ENCODE peak calls at places on chromosomes 2 and 18, in six cellular contexts. R is mesenchymal stem cell, N is OCI-LY7, I is SJCRH30, E is spleen, K is bronchial epithelial cell. Z is an unnamed sample.

GRCh38 chr2:191612496-191612895 is 65.4 kb upstream of the NABP1 start:
- DNase-seq in R (peak), E (no peak), I (no peak), N (no peak), K (peak), Z (no peak)

GRCh38 chr18:79380816-79381806 is 14.6 kb upstream of the NFATC1 start:
- DNase-seq in N (peak), K (peak), R (peak), I (peak), E (peak), Z (no peak)

GRCh38 chr2:153871231-153872221 is at the start of gene GALNT13:
- DNase-seq in E (peak), N (no peak), K (peak), I (peak), R (peak), Z (peak)

GRCh38 chr2:200353125-200353524 is 46.6 kb downstream of the SPATS2L start:
- DNase-seq in R (no peak), I (no peak), N (no peak), E (no peak), K (no peak), Z (no peak)

GRCh38 chr18:49630246-49630699 is 68.4 kb downstream of the LIPG start:
- DNase-seq in K (peak), I (no peak), R (peak), N (no peak), E (no peak), Z (no peak)

GRCh38 chr2:121120991-121121390 is 164.0 kb downstream of the TFCP2L1 start:
- DNase-seq in N (no peak), R (no peak), K (no peak), E (no peak), I (no peak), Z (no peak)

GRCh38 chr18:48808476-48808875 is 142.3 kb downstream of the SMAD7 start:
- DNase-seq in K (no peak), N (no peak), E (no peak), I (no peak), R (no peak), Z (no peak)

GRCh38 chr18:25341861-25342260 is 10.1 kb downstream of the ZNF521 start:
- DNase-seq in E (no peak), R (no peak), I (no peak), K (no peak), N (no peak), Z (no peak)

GRCh38 chr18:75358928-75359327 is 68.6 kb downstream of the SMIM21 start:
- DNase-seq in E (no peak), K (no peak), R (no peak), I (no peak), N (no peak), Z (no peak)

GRCh38 chr2:217931846-217932560 is 70.8 kb downstream of the TNS1 start:
- DNase-seq in R (no peak), N (no peak), I (no peak), E (no peak), K (no peak), Z (no peak)

GRCh38 chr2:174012347-174013309 is 47.5 kb upstream of the SP3 start:
- DNase-seq in R (peak), E (peak), N (no peak), I (no peak), K (no peak), Z (no peak)

GRCh38 chr18:12307871-12308385 is at the start of gene TUBB6:
- DNase-seq in N (no peak), E (peak), I (peak), R (peak), K (peak), Z (no peak)

GRCh38 chr2:157572725-157573124 is 55.9 kb downstream of the ACVR1C start:
- DNase-seq in N (peak), R (no peak), K (peak), E (no peak), I (peak), Z (no peak)

GRCh38 chr2:239509388-239510143 is 108.7 kb upstream of the HDAC4 start:
- DNase-seq in R (no peak), E (no peak), I (no peak), K (no peak), N (no peak), Z (no peak)

GRCh38 chr2:4725618-4726017 is 966.6 kb upstream of the SOX11 start:
- DNase-seq in E (no peak), R (no peak), N (no peak), K (no peak), I (no peak), Z (no peak)
- H3K4me3 ChIP-seq in E (no peak), R (no peak), N (no peak), K (no peak), I (no peak), Z (no peak)

GRCh38 chr2:144249035-144249637 is 270.8 kb downstream of the ZEB2 start:
- DNase-seq in I (no peak), E (no peak), R (no peak), K (no peak), N (no peak), Z (no peak)
- H3K4me3 ChIP-seq in I (no peak), E (no peak), R (no peak), K (no peak), N (no peak), Z (no peak)

GRCh38 chr2:30229596-30229995 is 1.7 kb upstream of the LBH start:
- DNase-seq in N (no peak), K (no peak), R (no peak), E (no peak), I (no peak), Z (no peak)

GRCh38 chr2:30231726-30232026 is 342 bp downstream of the LBH start:
- DNase-seq in I (no peak), N (no peak), R (no peak), E (no peak), K (no peak), Z (no peak)

GRCh38 chr2:30232027-30232800 is 880 bp downstream of the LBH start:
- DNase-seq in N (peak), E (peak), I (peak), K (no peak), R (peak), Z (no peak)

GRCh38 chr2:30230855-30231725 is at the start of gene LBH:
- DNase-seq in R (peak), I (peak), N (peak), E (peak), K (peak), Z (no peak)

DNA sequence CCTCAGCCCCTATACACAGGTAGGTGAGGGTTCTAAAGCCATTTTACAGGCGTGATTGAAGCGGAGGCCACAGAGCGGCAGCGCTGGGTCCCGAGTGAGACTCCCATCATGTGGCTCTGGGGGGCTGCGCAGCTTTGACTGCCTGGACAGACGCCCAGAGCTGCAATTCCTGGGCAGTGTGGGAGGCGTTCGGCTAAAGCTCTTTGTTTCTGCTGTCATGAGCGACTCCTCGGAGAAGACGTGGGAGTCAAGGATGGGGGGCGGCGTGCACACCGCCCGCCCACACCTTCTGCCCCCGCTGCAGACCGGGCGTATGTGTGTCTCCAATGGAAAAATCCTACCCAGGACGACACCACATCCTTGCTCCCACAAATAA is 867 bp upstream of the LBH start:
- DNase-seq in E (peak), I (peak), K (no peak), R (peak), N (peak), Z (no peak)
- H3K4me3 ChIP-seq in E (peak), I (peak), K (no peak), R (peak), N (peak), Z (peak)

GRCh38 chr2:159043710-159044109 is 75.3 kb downstream of the TANC1 start:
- DNase-seq in I (no peak), R (no peak), N (no peak), K (no peak), E (no peak), Z (no peak)

GRCh38 chr2:159042115-159042850 is 73.8 kb downstream of the TANC1 start:
- DNase-seq in I (no peak), E (no peak), N (no peak), R (no peak), K (peak), Z (no peak)

GRCh38 chr2:159044804-159045286 is 76.4 kb downstream of the TANC1 start:
- DNase-seq in K (peak), E (no peak), N (no peak), I (no peak), R (no peak), Z (no peak)

GRCh38 chr2:159046966-159047365 is 78.5 kb downstream of the TANC1 start:
- DNase-seq in R (peak), I (no peak), E (no peak), N (no peak), K (peak), Z (no peak)

GRCh38 chr2:159045545-159046454 is 77.4 kb downstream of the TANC1 start:
- DNase-seq in E (no peak), N (no peak), R (no peak), I (no peak), K (peak), Z (no peak)
- H3K4me3 ChIP-seq in E (no peak), N (no peak), R (no peak), I (no peak), K (no peak), Z (no peak)

GRCh38 chr2:31018280-31018679 is 120.0 kb downstream of the GALNT14 start:
- DNase-seq in E (no peak), R (no peak), N (no peak), I (no peak), K (no peak), Z (no peak)
- H3K4me3 ChIP-seq in E (no peak), R (no peak), N (no peak), I (no peak), K (no peak), Z (no peak)

DNA sequence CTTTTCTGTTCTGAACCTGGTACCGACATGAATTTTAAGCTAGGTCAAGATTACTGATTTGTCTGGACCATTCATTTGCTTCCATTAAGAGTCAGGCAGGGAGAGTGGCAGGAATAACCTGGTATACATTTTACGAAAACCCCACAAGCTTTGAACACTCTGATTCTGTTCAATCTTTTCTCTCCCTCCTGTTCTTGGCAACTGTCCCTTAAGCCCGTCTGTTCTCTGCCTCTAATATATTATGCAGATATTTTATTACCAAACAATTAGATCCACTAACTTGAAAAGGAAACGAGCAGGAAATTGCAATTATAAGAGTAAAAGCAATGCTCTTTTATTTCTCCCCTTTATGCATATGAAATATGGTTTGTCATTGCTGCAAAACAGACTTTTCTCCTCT is 149.0 kb upstream of the CELF4 start:
- DNase-seq in I (no peak), R (no peak), N (no peak), E (no peak), K (no peak), Z (no peak)
- H3K4me3 ChIP-seq in I (no peak), R (no peak), N (no peak), E (no peak), K (no peak), Z (no peak)

GRCh38 chr2:127080226-127080940 is 26.6 kb downstream of the BIN1 start:
- DNase-seq in I (no peak), K (no peak), N (no peak), R (no peak), E (peak), Z (no peak)
- H3K4me3 ChIP-seq in I (no peak), K (no peak), N (no peak), R (no peak), E (peak), Z (no peak)